ENCODE peak calls at places on chromosomes 7 and 10, in four cellular contexts. G is trophoblast cell, M is neuronal stem cell, S is IMR-90. K is an unnamed sample.

GRCh38 chr10:122323941-122324675 is 50.4 kb upstream of the PLEKHA1 start:
- DNase-seq in M (no peak), S (no peak), G (no peak), K (no peak)

GRCh38 chr7:47337531-47337930 is 244.4 kb downstream of the TNS3 start:
- DNase-seq in G (no peak), S (no peak), M (no peak), K (peak; percentile 55)

GRCh38 chr7:32500922-32501341 is 5.6 kb downstream of the AVL9 start:
- DNase-seq in G (no peak), M (no peak), S (peak; percentile 62), K (no peak)

GRCh38 chr7:42494722-42495121 is 257.7 kb upstream of the GLI3 start:
- DNase-seq in S (no peak), G (no peak), M (no peak), K (no peak)

GRCh38 chr7:114819629-114820362 is 102.1 kb upstream of the MDFIC start:
- DNase-seq in S (peak; percentile 98), M (no peak), G (peak; percentile 84), K (no peak)

GRCh38 chr7:930975-931758 is 23.3 kb downstream of the ADAP1 start:
- DNase-seq in S (no peak), M (no peak), G (no peak), K (no peak)

GRCh38 chr7:20395094-20395493 is 64.4 kb downstream of the ITGB8 start:
- DNase-seq in M (no peak), S (peak; percentile 66), G (no peak), K (no peak)

GRCh38 chr7:26492816-26493215 is 201.2 kb downstream of the SNX10 start:
- DNase-seq in G (no peak), S (no peak), M (no peak), K (no peak)

GRCh38 chr10:126119591-126119990 is 223.2 kb downstream of the FANK1 start:
- DNase-seq in G (peak; percentile 70), M (no peak), S (peak; percentile 11), K (no peak)

GRCh38 chr10:104521901-104522827 is 118.9 kb upstream of the SORCS3 start:
- DNase-seq in M (no peak), G (no peak), S (no peak), K (no peak)

GRCh38 chr10:62613429-62613828 is 191.1 kb upstream of the ADO start:
- DNase-seq in S (peak; percentile 79), G (no peak), M (no peak), K (no peak)

GRCh38 chr10:91389636-91390512 is 20.3 kb upstream of the HECTD2 start:
- DNase-seq in S (peak; percentile 71), M (peak; percentile 47), G (no peak), K (no peak)

GRCh38 chr7:17300012-17300411 is 1.6 kb downstream of the AHR start:
- DNase-seq in G (no peak), M (no peak), S (no peak), K (no peak)

GRCh38 chr7:17299477-17299991 is 1.1 kb downstream of the AHR start:
- DNase-seq in G (no peak), S (peak; percentile 24), M (peak; percentile 24), K (no peak)

GRCh38 chr7:17298840-17299476 is 506 bp downstream of the AHR start:
- DNase-seq in G (peak; percentile 27), S (peak; percentile 12), M (peak; percentile 20), K (peak; percentile 43)

GRCh38 chr7:17297243-17297642 is 1.2 kb upstream of the AHR start:
- DNase-seq in G (no peak), M (no peak), S (no peak), K (no peak)

DNA sequence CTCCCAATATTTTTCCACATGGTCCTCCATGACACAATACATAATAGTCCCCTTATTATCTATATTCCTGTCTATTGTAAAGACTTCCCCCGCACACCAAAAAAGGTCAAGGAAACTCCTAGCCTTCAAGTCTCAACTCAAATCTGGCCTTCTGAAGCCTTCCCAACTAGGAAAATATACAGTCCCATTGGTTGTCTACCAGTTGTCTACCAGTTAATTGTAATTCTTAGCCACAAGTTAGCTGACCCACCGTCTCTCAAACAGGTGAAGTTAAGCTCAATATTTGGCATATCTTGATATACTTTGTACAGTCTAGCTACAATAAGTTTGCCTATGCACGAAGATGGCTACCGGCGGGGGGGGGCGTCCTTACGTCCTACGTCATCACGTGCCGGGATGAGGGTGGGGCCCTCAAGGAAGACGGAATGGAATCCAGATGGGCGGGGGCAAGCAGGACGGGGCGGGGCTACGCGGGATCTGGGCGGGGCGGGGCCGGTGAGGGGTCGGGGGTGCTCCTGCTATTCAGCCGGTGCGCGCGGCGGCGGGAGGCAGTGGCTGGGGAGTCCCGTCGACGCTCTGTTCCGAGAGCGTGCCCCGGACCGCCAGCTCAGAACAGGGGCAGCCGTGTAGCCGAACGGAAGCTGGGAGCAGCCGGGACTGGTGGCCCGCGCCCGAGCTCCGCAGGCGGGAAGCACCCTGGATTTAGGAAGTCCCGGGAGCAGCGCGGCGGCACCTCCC is at the start of gene AHR:
- DNase-seq in S (peak; percentile 95), G (peak; percentile 83), M (peak; percentile 55), K (peak; percentile 90)
- H4K8ac ChIP-seq in S (peak within 1 kb of the TSS; percentile 98), G (peak within 1 kb of the TSS; percentile 62), M (no peak within 1 kb of the TSS), K (no peak within 1 kb of the TSS)

GRCh38 chr10:98030093-98030821 is at the start of gene CRTAC1:
- DNase-seq in M (peak; percentile 91), S (no peak), G (no peak), K (peak; percentile 87)
- H3K18ac ChIP-seq in M (peak within 1 kb of the TSS; percentile 92), S (no peak within 1 kb of the TSS), G (no peak within 1 kb of the TSS), K (no peak within 1 kb of the TSS)

GRCh38 chr7:74306737-74307469 is 17.7 kb downstream of the CLIP2 start:
- DNase-seq in G (no peak), S (peak; percentile 85), M (no peak), K (no peak)
- H4K8ac ChIP-seq in G (no peak overlapping the region), S (peak overlapping the region; percentile 43), M (no peak overlapping the region), K (no peak overlapping the region)

GRCh38 chr7:148884299-148885022 is 370 bp upstream of the EZH2 start:
- DNase-seq in G (peak; percentile 92), S (peak; percentile 87), M (peak; percentile 90), K (peak; percentile 83)

GRCh38 chr7:148882668-148883232 is 1.3 kb downstream of the EZH2 start:
- DNase-seq in G (no peak), M (no peak), S (no peak), K (no peak)

GRCh38 chr7:148884049-148884298 is at the start of gene EZH2:
- DNase-seq in M (no peak), S (no peak), G (no peak), K (no peak)

GRCh38 chr7:148882192-148882591 is 1.9 kb downstream of the EZH2 start:
- DNase-seq in M (no peak), G (no peak), S (no peak), K (no peak)

GRCh38 chr7:148883233-148884048 is 650 bp downstream of the EZH2 start:
- DNase-seq in S (no peak), G (no peak), M (peak; percentile 44), K (no peak)
- H3K18ac ChIP-seq in S (no peak overlapping the region), G (peak overlapping the region; percentile 95), M (peak overlapping the region; percentile 97), K (peak overlapping the region; percentile 44)

DNA sequence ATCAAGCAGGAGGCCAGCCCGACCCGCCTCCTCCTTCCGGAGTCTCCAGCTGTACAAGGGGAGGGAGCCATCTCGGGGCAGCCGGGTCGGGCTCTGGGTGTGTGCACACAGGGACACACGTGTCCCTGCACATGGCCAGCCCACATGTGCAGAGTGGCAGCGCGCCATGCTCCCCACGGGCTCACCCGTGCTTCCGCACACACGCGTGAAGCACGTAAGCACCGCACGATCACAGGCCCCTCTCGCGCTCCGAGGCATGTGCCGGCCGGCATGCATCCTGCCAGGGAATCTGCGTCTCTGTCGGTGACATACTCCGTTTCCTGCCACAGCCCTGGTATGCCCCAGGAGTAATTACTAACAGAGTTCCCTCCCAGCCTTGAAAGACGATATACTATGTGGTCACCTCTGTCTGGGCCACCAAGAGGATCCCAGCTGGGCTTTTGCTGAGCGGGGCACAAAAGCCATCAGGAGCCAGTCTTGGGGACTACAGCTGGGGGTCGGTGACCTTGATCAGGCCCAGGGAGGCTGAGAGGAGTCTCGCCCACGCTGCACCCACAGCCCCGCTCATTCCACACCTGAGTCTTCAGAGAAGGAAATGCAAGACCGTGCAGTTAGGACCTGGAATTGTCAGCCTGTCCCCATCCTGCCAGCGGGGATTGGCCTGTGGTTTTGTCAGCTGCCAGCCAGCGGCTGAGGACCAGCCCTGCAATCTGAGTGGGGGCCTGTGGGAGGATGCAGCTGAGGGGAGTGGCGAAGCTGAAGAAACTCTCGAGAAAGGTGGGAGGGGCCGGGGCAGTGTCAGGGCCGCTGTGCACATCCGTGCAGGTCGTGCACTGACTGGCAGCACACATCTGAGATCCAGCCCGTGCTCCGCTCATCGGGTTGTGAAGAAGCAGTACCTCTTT is 11.0 kb upstream of the LFNG start:
- DNase-seq in G (no peak), M (no peak), S (peak; percentile 32), K (no peak)
- H4K8ac ChIP-seq in G (no peak overlapping the region), M (no peak overlapping the region), S (no peak overlapping the region), K (no peak overlapping the region)

GRCh38 chr7:139721417-139721816 is 56.4 kb downstream of the HIPK2 start:
- DNase-seq in M (no peak), G (no peak), S (no peak), K (no peak)

GRCh38 chr7:139720186-139720585 is 57.6 kb downstream of the HIPK2 start:
- DNase-seq in M (no peak), G (no peak), S (no peak), K (no peak)

GRCh38 chr7:139720705-139721231 is 57.0 kb downstream of the HIPK2 start:
- DNase-seq in M (no peak), G (no peak), S (peak; percentile 52), K (no peak)

GRCh38 chr7:139721844-139722243 is 56.0 kb downstream of the HIPK2 start:
- DNase-seq in M (no peak), S (no peak), G (no peak), K (no peak)

GRCh38 chr7:139722604-139723003 is 55.2 kb downstream of the HIPK2 start:
- DNase-seq in G (no peak), S (no peak), M (no peak), K (no peak)
- H3K18ac ChIP-seq in G (no peak overlapping the region), S (no peak overlapping the region), M (no peak overlapping the region), K (no peak overlapping the region)